ENCODE peak calls at places on chromosome 11, in five cellular contexts. G is RWPE1, F is Peyer's patch, W is colonic mucosa, Z is neuronal stem cell. L is an unnamed sample.
A peak's percentile ranks its signal among the peaks of the same experiment; 100 is the strongest.

GRCh38 chr11:16293204-16293681 is 63.1 kb downstream of the SOX6 start:
- DNase-seq in G (no peak), F (no peak), W (no peak), Z (no peak), L (no peak)

GRCh38 chr11:34204396-34205279 is 99.2 kb downstream of the NAT10 start:
- DNase-seq in G (peak; percentile 90), F (peak; percentile 68), W (no peak), Z (no peak), L (no peak)

GRCh38 chr11:35255514-35255913 is 116.5 kb downstream of the CD44 start:
- DNase-seq in G (no peak), F (no peak), W (no peak), Z (no peak), L (no peak)

GRCh38 chr11:25734592-25735211 is 597.2 kb upstream of the ANO3 start:
- DNase-seq in G (peak; percentile 21), F (no peak), W (no peak), Z (peak; percentile 29), L (no peak)

GRCh38 chr11:101797335-101797734 is 117.5 kb upstream of the CEP126 start:
- DNase-seq in G (no peak), F (no peak), W (no peak), Z (no peak), L (no peak)

GRCh38 chr11:118663381-118663780 is 16.1 kb downstream of the TREH start:
- DNase-seq in G (no peak), F (no peak), W (no peak), Z (no peak), L (no peak)

GRCh38 chr11:87878373-87878779 is 296.9 kb downstream of the RAB38 start:
- DNase-seq in G (peak; percentile 23), F (no peak), W (peak; percentile 17), Z (no peak), L (no peak)

GRCh38 chr11:9701799-9702198 is 37.9 kb downstream of the SWAP70 start:
- DNase-seq in G (no peak), F (no peak), W (no peak), Z (no peak), L (no peak)

GRCh38 chr11:7186190-7186589 is 65.5 kb upstream of the SYT9 start:
- DNase-seq in G (no peak), F (no peak), W (no peak), Z (no peak), L (no peak)

GRCh38 chr11:7262672-7263071 is 11.0 kb downstream of the SYT9 start:
- DNase-seq in G (no peak), F (no peak), W (no peak), Z (no peak), L (no peak)

GRCh38 chr11:32116668-32117067 is 25.8 kb downstream of the RCN1 start:
- DNase-seq in G (no peak), F (no peak), W (no peak), Z (no peak), L (no peak)

GRCh38 chr11:95459268-95460040 is 228.5 kb upstream of the SESN3 start:
- DNase-seq in G (no peak), F (no peak), W (no peak), Z (no peak), L (no peak)

GRCh38 chr11:102322560-102322959 is 5.3 kb downstream of the BIRC3 start:
- DNase-seq in G (no peak), F (no peak), W (no peak), Z (no peak), L (no peak)

GRCh38 chr11:124919836-124920755 is 1.0 kb downstream of the HEPN1 start:
- DNase-seq in G (no peak), F (no peak), W (no peak), Z (no peak), L (no peak)

GRCh38 chr11:107856180-107856980 is 2.2 kb downstream of the SLC35F2 start:
- DNase-seq in G (no peak), F (no peak), W (peak; percentile 29), Z (no peak), L (no peak)

GRCh38 chr11:66317766-66318575 is 1.1 kb upstream of the CD248 start:
- DNase-seq in G (no peak), F (peak; percentile 83), W (peak; percentile 46), Z (no peak), L (no peak)

GRCh38 chr11:69344570-69345145 is 50.7 kb downstream of the MYEOV start:
- DNase-seq in G (no peak), F (no peak), W (peak; percentile 6), Z (no peak), L (no peak)

GRCh38 chr11:57313071-57313787 is 11.5 kb downstream of the TNKS1BP1 start:
- DNase-seq in G (no peak), F (peak; percentile 74), W (no peak), Z (no peak), L (no peak)
- H3K27ac ChIP-seq in G (peak overlapping the region; percentile 97), F (no peak overlapping the region), W (no peak overlapping the region), Z (no peak overlapping the region), L (no peak overlapping the region)

GRCh38 chr11:67364783-67365525 is 8.4 kb downstream of the CLCF1 start:
- DNase-seq in G (no peak), F (peak; percentile 65), W (no peak), Z (no peak), L (no peak)
- H3K27ac ChIP-seq in G (peak overlapping the region; percentile 66), F (no peak overlapping the region), W (no peak overlapping the region), Z (no peak overlapping the region), L (no peak overlapping the region)

GRCh38 chr11:1604711-1605110 is 3.6 kb downstream of the KRTAP5-3 start:
- DNase-seq in G (no peak), F (no peak), W (no peak), Z (no peak), L (no peak)
- H3K27ac ChIP-seq in G (no peak overlapping the region), F (no peak overlapping the region), W (no peak overlapping the region), Z (no peak overlapping the region), L (no peak overlapping the region)

DNA sequence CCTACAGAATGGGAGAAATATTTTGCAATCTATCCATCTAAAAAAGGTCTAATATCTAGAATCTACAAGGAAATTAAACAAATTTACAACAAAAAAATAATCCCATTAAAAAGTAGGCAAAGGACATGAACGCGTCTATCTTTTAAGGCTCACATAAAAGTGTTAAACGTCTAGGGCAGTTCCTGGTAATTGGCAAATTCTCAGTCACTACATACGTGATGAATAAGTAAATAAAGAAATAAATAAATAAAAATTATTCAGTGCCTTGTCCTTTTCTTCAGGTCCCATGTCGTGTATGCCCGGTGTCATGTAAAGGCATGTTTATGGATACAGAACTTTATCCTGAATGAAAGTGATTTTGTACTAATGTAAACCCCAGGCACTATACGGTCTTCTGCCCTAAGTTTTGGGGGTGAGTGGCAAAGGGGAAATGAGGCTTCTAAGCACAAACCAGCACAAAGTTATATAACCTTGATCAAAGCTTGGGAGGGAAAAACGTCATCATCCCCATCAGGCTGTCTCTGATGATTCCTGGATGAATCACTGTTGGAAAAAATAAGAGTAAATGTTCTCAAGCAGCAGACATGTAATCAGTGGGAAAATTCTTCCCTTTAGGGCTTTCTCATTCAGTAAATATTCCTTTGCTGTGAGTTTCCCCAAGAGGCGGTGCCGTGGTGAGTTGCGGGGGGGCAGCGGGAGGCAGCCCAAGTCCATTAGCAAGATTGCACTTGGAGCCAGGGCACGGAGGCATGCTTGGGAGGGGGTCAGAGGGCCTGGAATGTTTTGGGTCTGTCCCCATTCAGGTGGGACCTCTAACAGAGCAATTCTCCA is 30.4 kb upstream of the MICAL2 start:
- DNase-seq in G (peak; percentile 94), F (peak; percentile 70), W (no peak), Z (no peak), L (no peak)
- H3K27ac ChIP-seq in G (peak overlapping the region; percentile 88), F (no peak overlapping the region), W (peak overlapping the region; percentile 29), Z (no peak overlapping the region), L (no peak overlapping the region)

L was measured in substantia nigra.